ENCODE peak calls at places on chromosome 13, in six cellular contexts. W, C, H, F, Y and N are unnamed samples.

GRCh38 chr13:46315491-46316075 is 71.5 kb downstream of the RUBCNL start:
- ATAC-seq in C (no peak), Y (no peak), F (no peak), W (peak; percentile 81), H (no peak), N (no peak)

GRCh38 chr13:20505405-20506366 is 20.0 kb downstream of the CRYL1 start:
- ATAC-seq in Y (no peak), C (peak; percentile 97), W (no peak), F (no peak), H (no peak), N (no peak)

GRCh38 chr13:64723735-64724134 is 2506.4 kb downstream of the PCDH9 start:
- ATAC-seq in Y (peak; percentile 100), F (no peak), W (no peak), C (peak; percentile 73), H (no peak), N (no peak)

GRCh38 chr13:32674503-32674902 is 88.3 kb downstream of the PDS5B start:
- ATAC-seq in H (no peak), Y (no peak), C (no peak), F (no peak), W (no peak), N (no peak)

GRCh38 chr13:33251131-33251629 is 34.4 kb downstream of the STARD13 start:
- ATAC-seq in H (peak; percentile 92), F (no peak), Y (peak; percentile 76), C (no peak), W (no peak), N (peak; percentile 89)

GRCh38 chr13:23433171-23434153 is at the start of gene SACS:
- ATAC-seq in W (peak; percentile 42), F (no peak), C (peak; percentile 93), H (peak; percentile 55), Y (peak; percentile 91), N (peak; percentile 53)

GRCh38 chr13:100560498-100561215 is 27.9 kb downstream of the GGACT start:
- ATAC-seq in C (no peak), F (no peak), W (peak; percentile 42), Y (no peak), H (no peak), N (peak; percentile 25)

GRCh38 chr13:49975826-49976225 is 21.0 kb upstream of the TRIM13 start:
- ATAC-seq in F (no peak), W (no peak), Y (no peak), H (no peak), C (no peak), N (no peak)

GRCh38 chr13:46340631-46341111 is 46.4 kb downstream of the RUBCNL start:
- ATAC-seq in C (no peak), Y (no peak), H (no peak), W (no peak), F (no peak), N (no peak)

GRCh38 chr13:32117696-32118095 is 86.1 kb downstream of the FRY start:
- ATAC-seq in C (no peak), Y (no peak), F (peak; percentile 75), W (no peak), H (no peak), N (no peak)

GRCh38 chr13:20219585-20219984 is 12.5 kb downstream of the GJB6 start:
- ATAC-seq in C (no peak), H (peak; percentile 76), F (no peak), W (no peak), Y (no peak), N (no peak)

GRCh38 chr13:24097064-24097463 is 63.5 kb upstream of the SPATA13 start:
- ATAC-seq in Y (no peak), W (no peak), F (no peak), H (peak; percentile 78), C (peak; percentile 90), N (no peak)

GRCh38 chr13:34161829-34162544 is 344.0 kb downstream of the RFC3 start:
- ATAC-seq in W (no peak), F (peak; percentile 28), Y (peak; percentile 72), C (no peak), H (no peak), N (peak; percentile 16)

GRCh38 chr13:106566682-106567420 is 1.1 kb downstream of the ARGLU1 start:
- ATAC-seq in Y (peak; percentile 21), W (peak; percentile 66), F (peak; percentile 65), H (peak; percentile 68), C (peak; percentile 72), N (peak; percentile 35)

GRCh38 chr13:46143239-46143701 is 38.4 kb upstream of the CPB2 start:
- ATAC-seq in H (no peak), Y (peak; percentile 54), W (no peak), C (peak; percentile 95), F (no peak), N (no peak)

GRCh38 chr13:77516342-77516789 is 19.1 kb upstream of the SCEL start:
- ATAC-seq in W (no peak), Y (peak; percentile 75), H (peak; percentile 57), F (no peak), C (no peak), N (no peak)

GRCh38 chr13:20519887-20520286 is 5.8 kb downstream of the CRYL1 start:
- ATAC-seq in C (peak; percentile 40), H (peak; percentile 38), W (no peak), F (no peak), Y (no peak), N (no peak)

DNA sequence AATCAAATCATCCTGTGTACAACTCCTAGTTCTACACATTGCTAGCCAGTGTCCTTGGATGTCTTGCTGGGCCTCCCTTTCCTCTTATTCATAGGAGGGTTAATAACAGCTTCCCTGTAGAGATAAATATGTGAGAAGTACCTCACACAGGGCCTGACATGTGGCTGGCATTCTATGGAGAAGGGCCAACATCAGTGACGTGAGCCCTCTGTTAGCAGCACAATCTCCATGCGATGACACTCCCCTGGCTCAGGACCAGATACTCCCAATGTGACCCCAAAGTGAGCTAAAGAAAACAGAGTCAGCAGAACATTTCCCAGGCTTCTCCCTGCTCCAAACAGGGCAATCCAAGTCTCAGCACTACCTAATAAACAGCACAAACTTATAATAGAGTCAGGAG is 818.4 kb downstream of the DIAPH3 start:
- ATAC-seq in W (no peak), H (no peak), Y (no peak), F (no peak), C (no peak), N (no peak)
- TF ChIP-seq EP300 in W (no peak), H (no peak), Y (no peak), F (no peak), C (no peak), N (no peak)

DNA sequence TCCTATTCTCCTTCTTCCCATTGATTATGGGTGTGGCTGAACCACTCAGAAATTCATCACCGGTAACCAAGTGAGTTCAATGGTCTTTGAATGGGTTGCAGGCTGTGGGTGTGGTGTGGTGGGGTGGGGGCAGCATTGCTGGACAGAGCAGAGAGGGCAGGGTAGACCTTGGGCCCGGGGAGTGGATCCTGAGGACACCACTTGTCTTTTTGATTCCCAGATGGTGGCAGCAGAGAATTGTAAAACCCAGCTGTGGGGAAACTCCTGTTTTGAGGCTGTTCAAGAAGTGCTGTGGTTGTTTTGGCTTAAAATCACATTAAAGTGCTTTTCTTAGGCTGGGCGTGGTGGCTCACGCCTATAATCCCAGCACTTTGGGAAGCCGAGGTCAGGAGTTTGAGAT is 45.8 kb upstream of the RGCC start:
- ATAC-seq in Y (peak; percentile 78), H (peak; percentile 44), C (peak; percentile 96), F (no peak), W (peak; percentile 85), N (no peak)
- TF ChIP-seq CTCF in Y (peak; percentile 36), H (peak; percentile 32), C (peak; percentile 78), F (no peak), W (peak; percentile 47), N (no peak)

DNA sequence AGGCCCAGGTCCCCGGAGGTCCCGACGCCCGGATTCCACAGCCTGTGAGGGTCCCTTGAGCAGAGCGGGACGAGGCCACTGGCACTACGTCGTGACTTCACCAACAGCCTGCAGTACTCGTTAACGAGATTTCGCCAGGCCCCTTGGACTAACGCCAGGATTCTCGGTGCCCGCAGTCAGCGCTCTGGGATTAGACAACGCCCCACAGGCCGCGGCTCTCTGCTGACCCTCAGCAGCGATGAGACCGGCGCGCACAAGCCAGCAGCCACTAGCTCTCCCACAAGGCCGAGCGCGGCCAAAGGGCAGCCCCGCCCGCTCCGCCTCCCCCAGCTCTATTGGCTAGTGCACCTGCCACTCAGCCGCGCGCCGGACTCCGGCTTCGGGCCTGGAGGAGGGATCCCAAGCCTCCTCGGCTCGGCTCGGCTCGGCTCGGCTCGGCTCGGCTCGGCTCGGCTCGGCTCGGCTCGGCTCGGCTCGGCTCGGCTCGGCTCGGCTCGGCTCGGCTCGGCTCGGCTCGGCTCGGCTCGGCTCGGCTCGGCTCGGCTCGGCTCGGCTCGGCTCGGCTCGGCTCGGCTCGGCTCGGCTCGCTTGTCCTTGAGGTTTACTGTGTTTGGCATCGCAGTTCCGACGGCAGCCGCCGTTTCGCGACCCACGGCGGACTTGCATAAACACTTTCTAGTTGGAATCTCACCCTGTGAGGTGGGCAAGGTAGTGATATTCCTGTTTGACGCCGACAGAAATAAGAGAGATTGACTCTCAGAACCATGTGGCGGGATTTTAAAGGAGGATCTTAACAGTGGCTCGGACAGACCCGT is 231.7 kb upstream of the SERP2 start:
- ATAC-seq in Y (peak; percentile 98), W (peak; percentile 100), H (peak; percentile 100), C (peak; percentile 100), F (peak; percentile 100), N (peak; percentile 100)
- TF ChIP-seq EP300 in Y (no peak), W (no peak), H (no peak), C (no peak), F (peak; percentile 38), N (no peak)

GRCh38 chr13:48973845-48974431 is 1.8 kb upstream of the FNDC3A start:
- ATAC-seq in W (no peak), F (no peak), Y (no peak), C (no peak), H (no peak), N (no peak)

GRCh38 chr13:48976677-48977625 is 1.2 kb downstream of the FNDC3A start:
- ATAC-seq in F (no peak), H (peak; percentile 7), W (peak; percentile 6), C (peak; percentile 66), Y (peak; percentile 42), N (peak; percentile 24)

GRCh38 chr13:48977973-48978372 is 2.3 kb downstream of the FNDC3A start:
- ATAC-seq in W (no peak), C (no peak), F (no peak), Y (no peak), H (no peak), N (no peak)

GRCh38 chr13:48975926-48976676 is 389 bp downstream of the FNDC3A start:
- ATAC-seq in Y (peak; percentile 89), W (peak; percentile 89), H (peak; percentile 82), C (peak; percentile 91), F (peak; percentile 97), N (peak; percentile 92)

GRCh38 chr13:48975101-48975925 is at the start of gene FNDC3A:
- ATAC-seq in C (peak; percentile 82), W (peak; percentile 47), H (peak; percentile 1), Y (peak; percentile 71), F (peak; percentile 62), N (peak; percentile 78)
- TF ChIP-seq CTCF in C (no peak), W (no peak), H (peak; percentile 11), Y (no peak), F (no peak), N (peak; percentile 26)